ENCODE peak calls at places on chromosomes 3 and 15, in ten cellular contexts. One of them, this sample, is unnamed.

GRCh38 chr3:60403866-60404265 is 847.4 kb downstream of the FHIT start:
- DNase-seq in prostate gland: no peak
- DNase-seq in HFFc6: no peak
- DNase-seq in astrocyte of the spinal cord: no peak
- DNase-seq in stimulated activated CD4-positive, alpha-beta T cell treated with anti-CD3 and anti-CD28 coated beads, Interleukin-12 subunit alpha, Interleukin-12 subunit beta, amount 100 ng/mL, for 4 hours: no peak
- DNase-seq in nephron progenitor cell: no peak
- DNase-seq in Caki2: no peak
- DNase-seq in OCI-M1: peak; percentile 90
- DNase-seq in spleen: no peak
- DNase-seq in stimulated activated CD8-positive, alpha-beta memory T cell treated with anti-CD3 and anti-CD28 coated beads, Interleukin-7, amount 100 ng/mL, for 24 hours: no peak
- DNase-seq in this sample: no peak

GRCh38 chr3:146421814-146422748 is 47.3 kb downstream of the PLSCR2 start:
- DNase-seq in astrocyte of the spinal cord: peak; percentile 85
- DNase-seq in spleen: no peak
- DNase-seq in HFFc6: peak; percentile 45
- DNase-seq in stimulated activated CD8-positive, alpha-beta memory T cell treated with anti-CD3 and anti-CD28 coated beads, Interleukin-7, amount 100 ng/mL, for 24 hours: no peak
- DNase-seq in OCI-M1: no peak
- DNase-seq in Caki2: no peak
- DNase-seq in prostate gland: peak; percentile 8
- DNase-seq in stimulated activated CD4-positive, alpha-beta T cell treated with anti-CD3 and anti-CD28 coated beads, Interleukin-12 subunit alpha, Interleukin-12 subunit beta, amount 100 ng/mL, for 4 hours: no peak
- DNase-seq in nephron progenitor cell: no peak
- DNase-seq in this sample: no peak

GRCh38 chr3:130963878-130964277 is 62.7 kb downstream of the ASTE1 start:
- DNase-seq in OCI-M1: no peak
- DNase-seq in stimulated activated CD4-positive, alpha-beta T cell treated with anti-CD3 and anti-CD28 coated beads, Interleukin-12 subunit alpha, Interleukin-12 subunit beta, amount 100 ng/mL, for 4 hours: no peak
- DNase-seq in nephron progenitor cell: no peak
- DNase-seq in prostate gland: no peak
- DNase-seq in stimulated activated CD8-positive, alpha-beta memory T cell treated with anti-CD3 and anti-CD28 coated beads, Interleukin-7, amount 100 ng/mL, for 24 hours: no peak
- DNase-seq in Caki2: peak; percentile 63
- DNase-seq in HFFc6: peak; percentile 90
- DNase-seq in spleen: no peak
- DNase-seq in astrocyte of the spinal cord: peak; percentile 96
- DNase-seq in this sample: no peak

GRCh38 chr3:131772278-131772893 is 262.4 kb downstream of the CPNE4 start:
- DNase-seq in stimulated activated CD8-positive, alpha-beta memory T cell treated with anti-CD3 and anti-CD28 coated beads, Interleukin-7, amount 100 ng/mL, for 24 hours: no peak
- DNase-seq in nephron progenitor cell: no peak
- DNase-seq in Caki2: peak; percentile 3
- DNase-seq in HFFc6: no peak
- DNase-seq in OCI-M1: no peak
- DNase-seq in spleen: no peak
- DNase-seq in astrocyte of the spinal cord: no peak
- DNase-seq in stimulated activated CD4-positive, alpha-beta T cell treated with anti-CD3 and anti-CD28 coated beads, Interleukin-12 subunit alpha, Interleukin-12 subunit beta, amount 100 ng/mL, for 4 hours: no peak
- DNase-seq in prostate gland: no peak
- DNase-seq in this sample: no peak

GRCh38 chr3:135023985-135024658 is 229.1 kb downstream of the EPHB1 start:
- DNase-seq in OCI-M1: peak; percentile 32
- DNase-seq in spleen: no peak
- DNase-seq in nephron progenitor cell: no peak
- DNase-seq in Caki2: no peak
- DNase-seq in astrocyte of the spinal cord: no peak
- DNase-seq in HFFc6: no peak
- DNase-seq in prostate gland: no peak
- DNase-seq in stimulated activated CD8-positive, alpha-beta memory T cell treated with anti-CD3 and anti-CD28 coated beads, Interleukin-7, amount 100 ng/mL, for 24 hours: no peak
- DNase-seq in stimulated activated CD4-positive, alpha-beta T cell treated with anti-CD3 and anti-CD28 coated beads, Interleukin-12 subunit alpha, Interleukin-12 subunit beta, amount 100 ng/mL, for 4 hours: no peak
- DNase-seq in this sample: no peak

GRCh38 chr3:127121850-127122249 is 71.1 kb upstream of the PRR23E start:
- DNase-seq in nephron progenitor cell: no peak
- DNase-seq in spleen: no peak
- DNase-seq in Caki2: no peak
- DNase-seq in HFFc6: no peak
- DNase-seq in stimulated activated CD4-positive, alpha-beta T cell treated with anti-CD3 and anti-CD28 coated beads, Interleukin-12 subunit alpha, Interleukin-12 subunit beta, amount 100 ng/mL, for 4 hours: no peak
- DNase-seq in OCI-M1: no peak
- DNase-seq in stimulated activated CD8-positive, alpha-beta memory T cell treated with anti-CD3 and anti-CD28 coated beads, Interleukin-7, amount 100 ng/mL, for 24 hours: no peak
- DNase-seq in prostate gland: no peak
- DNase-seq in astrocyte of the spinal cord: no peak
- DNase-seq in this sample: no peak

GRCh38 chr3:51729005-51729633 is 22.3 kb downstream of the GRM2 start:
- DNase-seq in spleen: no peak
- DNase-seq in stimulated activated CD8-positive, alpha-beta memory T cell treated with anti-CD3 and anti-CD28 coated beads, Interleukin-7, amount 100 ng/mL, for 24 hours: no peak
- DNase-seq in prostate gland: no peak
- DNase-seq in astrocyte of the spinal cord: no peak
- DNase-seq in Caki2: no peak
- DNase-seq in HFFc6: no peak
- DNase-seq in stimulated activated CD4-positive, alpha-beta T cell treated with anti-CD3 and anti-CD28 coated beads, Interleukin-12 subunit alpha, Interleukin-12 subunit beta, amount 100 ng/mL, for 4 hours: no peak
- DNase-seq in OCI-M1: no peak
- DNase-seq in nephron progenitor cell: no peak
- DNase-seq in this sample: no peak

GRCh38 chr3:183579967-183580720 is 24.6 kb upstream of the KLHL6 start:
- DNase-seq in Caki2: no peak
- DNase-seq in HFFc6: no peak
- DNase-seq in stimulated activated CD4-positive, alpha-beta T cell treated with anti-CD3 and anti-CD28 coated beads, Interleukin-12 subunit alpha, Interleukin-12 subunit beta, amount 100 ng/mL, for 4 hours: no peak
- DNase-seq in spleen: no peak
- DNase-seq in astrocyte of the spinal cord: no peak
- DNase-seq in OCI-M1: no peak
- DNase-seq in stimulated activated CD8-positive, alpha-beta memory T cell treated with anti-CD3 and anti-CD28 coated beads, Interleukin-7, amount 100 ng/mL, for 24 hours: no peak
- DNase-seq in nephron progenitor cell: no peak
- DNase-seq in prostate gland: no peak
- DNase-seq in this sample: no peak

GRCh38 chr15:86526938-86527735 is 447.5 kb downstream of the AGBL1 start:
- DNase-seq in OCI-M1: no peak
- DNase-seq in HFFc6: no peak
- DNase-seq in stimulated activated CD4-positive, alpha-beta T cell treated with anti-CD3 and anti-CD28 coated beads, Interleukin-12 subunit alpha, Interleukin-12 subunit beta, amount 100 ng/mL, for 4 hours: no peak
- DNase-seq in Caki2: no peak
- DNase-seq in prostate gland: no peak
- DNase-seq in astrocyte of the spinal cord: no peak
- DNase-seq in spleen: no peak
- DNase-seq in stimulated activated CD8-positive, alpha-beta memory T cell treated with anti-CD3 and anti-CD28 coated beads, Interleukin-7, amount 100 ng/mL, for 24 hours: no peak
- DNase-seq in nephron progenitor cell: no peak
- DNase-seq in this sample: no peak

GRCh38 chr3:11544413-11545181 is 99.1 kb downstream of the VGLL4 start:
- DNase-seq in astrocyte of the spinal cord: peak; percentile 66
- DNase-seq in HFFc6: no peak
- DNase-seq in stimulated activated CD8-positive, alpha-beta memory T cell treated with anti-CD3 and anti-CD28 coated beads, Interleukin-7, amount 100 ng/mL, for 24 hours: no peak
- DNase-seq in stimulated activated CD4-positive, alpha-beta T cell treated with anti-CD3 and anti-CD28 coated beads, Interleukin-12 subunit alpha, Interleukin-12 subunit beta, amount 100 ng/mL, for 4 hours: no peak
- DNase-seq in OCI-M1: peak; percentile 69
- DNase-seq in nephron progenitor cell: no peak
- DNase-seq in spleen: peak; percentile 83
- DNase-seq in Caki2: no peak
- DNase-seq in prostate gland: no peak
- DNase-seq in this sample: no peak

GRCh38 chr3:122974764-122975162 is 52.8 kb downstream of the SEMA5B start:
- DNase-seq in astrocyte of the spinal cord: peak; percentile 57
- DNase-seq in nephron progenitor cell: no peak
- DNase-seq in prostate gland: no peak
- DNase-seq in HFFc6: no peak
- DNase-seq in stimulated activated CD4-positive, alpha-beta T cell treated with anti-CD3 and anti-CD28 coated beads, Interleukin-12 subunit alpha, Interleukin-12 subunit beta, amount 100 ng/mL, for 4 hours: no peak
- DNase-seq in OCI-M1: peak; percentile 6
- DNase-seq in stimulated activated CD8-positive, alpha-beta memory T cell treated with anti-CD3 and anti-CD28 coated beads, Interleukin-7, amount 100 ng/mL, for 24 hours: no peak
- DNase-seq in Caki2: no peak
- DNase-seq in spleen: no peak
- DNase-seq in this sample: no peak

GRCh38 chr3:197737749-197738462 is 1.2 kb upstream of the RUBCN start:
- DNase-seq in Caki2: no peak
- DNase-seq in nephron progenitor cell: no peak
- DNase-seq in prostate gland: no peak
- DNase-seq in stimulated activated CD4-positive, alpha-beta T cell treated with anti-CD3 and anti-CD28 coated beads, Interleukin-12 subunit alpha, Interleukin-12 subunit beta, amount 100 ng/mL, for 4 hours: no peak
- DNase-seq in spleen: no peak
- DNase-seq in HFFc6: no peak
- DNase-seq in astrocyte of the spinal cord: no peak
- DNase-seq in stimulated activated CD8-positive, alpha-beta memory T cell treated with anti-CD3 and anti-CD28 coated beads, Interleukin-7, amount 100 ng/mL, for 24 hours: no peak
- DNase-seq in OCI-M1: no peak
- DNase-seq in this sample: no peak

GRCh38 chr3:29581311-29581710 is 300.4 kb downstream of the RBMS3 start:
- DNase-seq in HFFc6: no peak
- DNase-seq in Caki2: no peak
- DNase-seq in stimulated activated CD4-positive, alpha-beta T cell treated with anti-CD3 and anti-CD28 coated beads, Interleukin-12 subunit alpha, Interleukin-12 subunit beta, amount 100 ng/mL, for 4 hours: no peak
- DNase-seq in astrocyte of the spinal cord: no peak
- DNase-seq in nephron progenitor cell: no peak
- DNase-seq in OCI-M1: no peak
- DNase-seq in spleen: no peak
- DNase-seq in prostate gland: no peak
- DNase-seq in stimulated activated CD8-positive, alpha-beta memory T cell treated with anti-CD3 and anti-CD28 coated beads, Interleukin-7, amount 100 ng/mL, for 24 hours: no peak
- DNase-seq in this sample: no peak